ENCODE peak calls at places on chromosomes 11 and 22, in six cellular contexts. T is HepG2, D is SK-N-SH, R is H1, E is A549, N is GM12878. K is an unnamed sample.

GRCh38 chr22:48369789-48370507 is 1457.7 kb downstream of the BRD1 start:
- DNase-seq in R (peak), T (peak), D (no peak), E (peak), N (no peak), K (no peak)

GRCh38 chr11:5364214-5364613 is 12.9 kb downstream of the OR51B6 start:
- DNase-seq in E (no peak), D (no peak), N (no peak), T (no peak), R (no peak), K (no peak)

GRCh38 chr11:15793032-15793996 is 563.0 kb downstream of the SOX6 start:
- DNase-seq in T (no peak), D (no peak), N (no peak), R (no peak), E (no peak), K (no peak)

GRCh38 chr11:12298610-12299009 is 78.8 kb upstream of the PARVA start:
- DNase-seq in N (no peak), D (no peak), R (no peak), E (no peak), T (no peak), K (no peak)

GRCh38 chr11:1879941-1880720 is 11.6 kb downstream of the PRR33 start:
- DNase-seq in R (no peak), E (no peak), T (no peak), N (no peak), D (peak), K (no peak)

GRCh38 chr11:28529046-28529445 is 420.9 kb downstream of the METTL15 start:
- DNase-seq in T (no peak), R (no peak), D (no peak), N (no peak), E (no peak), K (no peak)

GRCh38 chr11:1926156-1927031 is 6.9 kb downstream of the TNNT3 start:
- DNase-seq in T (no peak), N (no peak), E (no peak), D (peak), R (no peak), K (no peak)

GRCh38 chr11:122668562-122669090 is 13.1 kb downstream of the UBASH3B start:
- DNase-seq in E (peak), D (no peak), T (no peak), R (no peak), N (no peak), K (no peak)

GRCh38 chr11:69183613-69184012 is 27.9 kb downstream of the SMIM38 start:
- DNase-seq in R (no peak), T (no peak), E (no peak), D (no peak), N (peak), K (no peak)

GRCh38 chr11:76161261-76161961 is 44.9 kb downstream of the WNT11 start:
- DNase-seq in R (no peak), T (no peak), N (no peak), D (peak), E (no peak), K (peak)

GRCh38 chr22:45240810-45241631 is at the start of gene KIAA0930:
- DNase-seq in T (peak), E (peak), R (peak), N (no peak), D (peak), K (peak)

GRCh38 chr11:66857927-66858185 is 992 bp downstream of the LRFN4 start:
- DNase-seq in E (no peak), D (no peak), R (no peak), N (no peak), T (no peak), K (no peak)

GRCh38 chr11:13011366-13012036 is 2.4 kb downstream of the RASSF10 start:
- DNase-seq in T (no peak), R (no peak), E (no peak), N (no peak), D (no peak), K (no peak)

GRCh38 chr11:91823252-91823830 is 401.3 kb upstream of the FAT3 start:
- DNase-seq in D (no peak), E (no peak), N (no peak), R (no peak), T (no peak), K (no peak)

GRCh38 chr11:70468256-70469230 is 70.2 kb downstream of the CTTN start:
- DNase-seq in R (no peak), T (no peak), E (no peak), N (no peak), D (no peak), K (no peak)

GRCh38 chr11:42857344-42857743 is 454.5 kb upstream of the API5 start:
- DNase-seq in D (no peak), E (no peak), T (no peak), R (no peak), N (no peak), K (no peak)

GRCh38 chr11:133907841-133908241 is 48.9 kb downstream of the IGSF9B start:
- DNase-seq in T (no peak), N (no peak), D (no peak), E (no peak), R (no peak), K (no peak)

GRCh38 chr11:6813651-6814050 is 14.2 kb upstream of the OR6A2 start:
- DNase-seq in E (no peak), D (no peak), T (no peak), N (no peak), R (no peak), K (no peak)

GRCh38 chr11:11450744-11451362 is 97.8 kb upstream of the CSNK2A3 start:
- DNase-seq in D (no peak), N (no peak), R (no peak), E (no peak), T (no peak), K (no peak)

GRCh38 chr11:4610258-4610935 is 2.4 kb upstream of the TRIM68 start:
- DNase-seq in D (no peak), E (no peak), R (no peak), T (no peak), N (no peak), K (no peak)

GRCh38 chr11:125514336-125515101 is 18.5 kb upstream of the FEZ1 start:
- DNase-seq in D (peak), T (no peak), R (no peak), N (peak), E (no peak), K (no peak)

GRCh38 chr22:50261615-50262459 is at the start of gene MAPK12:
- DNase-seq in D (peak), T (no peak), N (no peak), R (peak), E (no peak), K (peak)

GRCh38 chr11:69320326-69320725 is 26.4 kb downstream of the MYEOV start:
- DNase-seq in E (peak), N (no peak), R (no peak), T (no peak), D (no peak), K (no peak)

GRCh38 chr11:34464591-34465036 is 25.9 kb downstream of the CAT start:
- DNase-seq in E (no peak), R (no peak), N (no peak), D (no peak), T (no peak), K (peak)

GRCh38 chr11:31801298-31801702 is 9.8 kb downstream of the PAX6 start:
- DNase-seq in T (no peak), N (no peak), R (peak), E (no peak), D (peak), K (no peak)

GRCh38 chr11:128206476-128206875 is 380.9 kb downstream of the ETS1 start:
- DNase-seq in R (no peak), N (no peak), E (no peak), T (no peak), D (no peak), K (no peak)

GRCh38 chr11:79054636-79055035 is 386.2 kb downstream of the TENM4 start:
- DNase-seq in E (no peak), D (no peak), T (no peak), R (no peak), N (no peak), K (no peak)

GRCh38 chr11:23252426-23252825 is 392.2 kb upstream of the CCDC179 start:
- DNase-seq in R (no peak), D (no peak), T (no peak), E (no peak), N (no peak), K (no peak)

GRCh38 chr11:72406536-72407507 is 27.5 kb downstream of the CLPB start:
- DNase-seq in N (no peak), E (no peak), R (no peak), T (peak), D (no peak), K (no peak)

GRCh38 chr22:44609589-44609988 is 92.4 kb upstream of the PRR5 start:
- DNase-seq in T (no peak), D (peak), R (no peak), N (no peak), E (no peak), K (no peak)

GRCh38 chr22:19937616-19938473 is 3.7 kb upstream of the COMT start:
- DNase-seq in D (no peak), E (no peak), T (peak), N (no peak), R (no peak), K (no peak)

GRCh38 chr22:35312198-35313059 is 12.7 kb downstream of the TOM1 start:
- DNase-seq in N (no peak), E (no peak), T (peak), R (no peak), D (no peak), K (no peak)

GRCh38 chr11:82711648-82712047 is 22.0 kb downstream of the FAM181B start:
- DNase-seq in R (no peak), T (no peak), E (no peak), N (no peak), D (no peak), K (no peak)

GRCh38 chr11:88015170-88015569 is 160.1 kb downstream of the RAB38 start:
- DNase-seq in T (no peak), D (no peak), E (no peak), R (no peak), N (no peak), K (no peak)

GRCh38 chr11:110779108-110779507 is 66.9 kb upstream of the ARHGAP20 start:
- DNase-seq in N (no peak), D (no peak), T (no peak), R (no peak), E (no peak), K (no peak)

GRCh38 chr11:121829159-121829643 is 286.8 kb downstream of the BLID start:
- DNase-seq in T (no peak), N (no peak), E (no peak), D (no peak), R (no peak), K (no peak)

GRCh38 chr22:46515208-46516111 is 22.0 kb downstream of the CELSR1 start:
- DNase-seq in R (no peak), D (peak), T (no peak), N (no peak), E (no peak), K (no peak)

GRCh38 chr11:114377612-114378267 is 22.6 kb downstream of the C11orf71 start:
- DNase-seq in T (no peak), R (no peak), D (no peak), N (no peak), E (no peak), K (no peak)

GRCh38 chr11:122081073-122081472 is 34.9 kb downstream of the BLID start:
- DNase-seq in T (no peak), R (no peak), E (no peak), D (no peak), N (no peak), K (no peak)

GRCh38 chr11:86444981-86445380 is 70.3 kb downstream of the CCDC81 start:
- DNase-seq in T (no peak), E (no peak), N (no peak), R (no peak), D (no peak), K (no peak)

GRCh38 chr11:86449993-86450629 is 75.4 kb downstream of the CCDC81 start:
- DNase-seq in T (no peak), E (no peak), R (no peak), D (no peak), N (no peak), K (no peak)

GRCh38 chr11:86446163-86446923 is 71.7 kb downstream of the CCDC81 start:
- DNase-seq in N (no peak), T (no peak), D (no peak), E (no peak), R (no peak), K (no peak)

GRCh38 chr11:86446924-86447285 is 72.2 kb downstream of the CCDC81 start:
- DNase-seq in T (no peak), E (no peak), D (no peak), N (no peak), R (no peak), K (no peak)

DNA sequence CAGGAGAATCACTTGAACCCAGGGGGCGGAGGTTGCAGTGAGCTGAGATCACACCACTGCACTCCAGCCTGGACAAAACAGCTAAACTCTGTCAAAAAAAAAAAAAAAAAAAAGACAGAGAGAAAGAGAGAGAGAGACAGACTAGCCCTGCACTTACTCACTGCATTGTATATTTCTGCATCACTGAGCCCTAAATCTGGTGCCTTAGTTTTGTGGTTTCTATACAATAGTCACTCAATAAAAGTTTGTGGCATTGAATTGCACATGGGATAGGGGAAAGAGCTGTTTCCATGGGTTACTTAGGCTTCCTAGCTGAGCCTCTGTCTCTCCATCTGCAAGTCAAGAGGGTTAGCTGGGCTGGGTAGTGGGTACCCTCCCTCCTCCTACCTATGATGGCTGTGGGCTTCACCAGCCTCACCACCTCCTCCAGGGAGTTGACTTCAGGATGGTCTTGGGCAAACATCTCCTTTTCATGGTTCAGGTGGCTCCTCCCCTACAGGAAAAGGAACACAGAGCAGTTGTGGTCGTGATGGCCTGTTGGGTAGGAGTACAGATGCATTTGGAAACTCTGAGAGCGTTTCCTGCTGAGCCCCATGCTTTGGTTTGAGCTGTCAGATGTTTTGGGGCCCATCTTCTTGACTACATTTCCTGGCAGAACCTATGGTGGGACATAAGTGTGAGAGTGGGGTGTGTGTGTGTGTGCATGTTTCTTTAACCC is 73.2 kb downstream of the CCDC81 start:
- DNase-seq in R (no peak), E (no peak), D (no peak), N (no peak), T (no peak), K (no peak)
- TF ChIP-seq MAX in R (no peak), E (no peak), D (no peak), N (no peak), T (no peak), K (no peak)

GRCh38 chr11:36601145-36601544 is 3.1 kb upstream of the RAG2 start:
- DNase-seq in R (no peak), E (no peak), N (no peak), T (no peak), D (no peak), K (no peak)
- TF ChIP-seq EP300 in R (no peak), E (no peak), N (no peak), T (no peak), D (no peak), K (no peak)

GRCh38 chr22:27798526-27799333 is 2.8 kb downstream of the MN1 start:
- DNase-seq in R (no peak), N (no peak), E (no peak), D (no peak), T (no peak), K (no peak)
- TF ChIP-seq MAX in R (peak), N (no peak), E (no peak), D (no peak), T (no peak), K (no peak)

GRCh38 chr22:38352436-38352835 is 35.2 kb upstream of the CSNK1E start:
- DNase-seq in N (no peak), E (no peak), T (no peak), D (no peak), R (peak), K (no peak)
- TF ChIP-seq EP300 in N (no peak), E (no peak), T (no peak), D (no peak), R (no peak), K (no peak)

GRCh38 chr11:48169706-48170105 is 46.9 kb upstream of the OR4B1 start:
- DNase-seq in D (no peak), N (no peak), T (no peak), R (no peak), E (no peak), K (peak)
- TF ChIP-seq MAX in D (no peak), N (no peak), T (no peak), R (no peak), E (no peak), K (no peak)